ENCODE peak calls at places on chromosomes 2 and 18, in eight cellular contexts. F is neural crest cell, B is cardiac muscle cell, L is right atrium auricular region, N is glutamatergic neuron, W is AG09319, M is natural killer cell, I is omental fat pad. R is an unnamed sample.

GRCh38 chr2:16129716-16130540 is 189.6 kb downstream of the MYCN start:
- DNase-seq in F (no peak), B (no peak), L (no peak), N (no peak), W (no peak), M (no peak), I (no peak), R (no peak)

GRCh38 chr2:216349366-216349765 is 22.9 kb downstream of the MARCHF4 start:
- DNase-seq in F (no peak), B (no peak), L (no peak), N (peak), W (no peak), M (no peak), I (no peak), R (no peak)

GRCh38 chr18:57943723-57944122 is 100.3 kb upstream of the NEDD4L start:
- DNase-seq in F (no peak), B (no peak), L (no peak), N (no peak), W (no peak), M (no peak), I (no peak), R (no peak)

GRCh38 chr2:131037398-131038257 is 55.6 kb downstream of the FAM168B start:
- DNase-seq in F (no peak), B (no peak), L (peak), N (no peak), W (no peak), M (no peak), I (no peak), R (no peak)

GRCh38 chr18:76857476-76857875 is 35.1 kb downstream of the ZNF236 start:
- DNase-seq in F (no peak), B (no peak), L (no peak), N (no peak), W (no peak), M (no peak), I (no peak), R (no peak)

GRCh38 chr2:118197011-118197695 is 108.9 kb downstream of the INSIG2 start:
- DNase-seq in F (no peak), B (peak), L (no peak), N (no peak), W (no peak), M (no peak), I (no peak), R (no peak)

GRCh38 chr18:51110073-51110797 is 80.2 kb downstream of the SMAD4 start:
- DNase-seq in F (peak), B (peak), L (peak), N (peak), W (no peak), M (peak), I (peak), R (peak)

GRCh38 chr18:54672846-54673475 is 81.9 kb downstream of the DYNAP start:
- DNase-seq in F (no peak), B (no peak), L (no peak), N (no peak), W (no peak), M (no peak), I (no peak), R (no peak)

GRCh38 chr2:75309596-75310290 is 110.4 kb upstream of the TACR1 start:
- DNase-seq in F (no peak), B (no peak), L (no peak), N (no peak), W (no peak), M (no peak), I (no peak), R (no peak)

GRCh38 chr2:145012214-145012670 is 492.3 kb upstream of the ZEB2 start:
- DNase-seq in F (no peak), B (peak), L (no peak), N (no peak), W (no peak), M (no peak), I (no peak), R (no peak)

GRCh38 chr2:66153941-66154340 is 281.0 kb upstream of the MEIS1 start:
- DNase-seq in F (no peak), B (no peak), L (no peak), N (no peak), W (no peak), M (no peak), I (no peak), R (no peak)

DNA sequence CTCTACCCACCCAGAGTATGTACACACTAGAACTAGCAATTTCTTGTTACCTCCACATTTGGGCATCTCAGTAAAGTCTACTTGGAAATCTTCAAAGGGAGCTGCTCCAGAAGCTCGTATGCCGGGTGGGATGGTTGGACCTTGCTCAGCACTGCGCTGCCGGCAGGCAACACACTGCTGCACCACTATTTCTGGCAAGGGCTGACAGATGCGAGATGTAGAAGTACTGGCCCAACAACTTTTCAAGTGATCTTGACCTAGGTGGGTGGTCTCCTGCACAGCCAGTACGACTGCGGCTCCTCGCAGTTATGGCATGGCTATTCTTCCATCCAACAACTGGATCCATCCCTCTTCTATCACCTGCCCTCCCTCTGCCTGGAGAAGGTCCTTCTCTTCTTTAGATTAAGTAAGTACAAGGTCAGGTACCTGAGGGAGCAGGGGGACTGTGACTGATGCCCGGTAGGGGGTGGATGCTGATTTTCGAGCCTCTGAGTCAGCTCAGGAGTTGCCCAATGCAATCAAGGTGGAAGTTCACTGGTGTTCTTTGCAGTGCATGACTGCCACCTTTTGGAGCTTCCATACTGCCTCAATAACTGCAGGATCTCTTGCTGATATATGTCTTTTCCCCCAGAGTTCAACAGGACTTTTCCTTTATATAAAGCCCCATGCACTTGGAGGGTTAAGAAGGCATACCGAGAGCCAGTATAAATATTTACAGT is 100.4 kb upstream of the SLC1A4 start:
- DNase-seq in F (no peak), B (peak), L (no peak), N (no peak), W (no peak), M (no peak), I (no peak), R (no peak)
- TF ChIP-seq CTCF in F (peak), B (peak), L (no peak), N (no peak), W (peak), M (no peak), I (no peak), R (peak)

GRCh38 chr2:98936133-98936916 is at the start of gene CRACDL:
- DNase-seq in F (no peak), B (peak), L (no peak), N (peak), W (no peak), M (no peak), I (no peak), R (no peak)
- TF ChIP-seq CTCF in F (no peak), B (no peak), L (no peak), N (no peak), W (no peak), M (no peak), I (no peak), R (peak)

DNA sequence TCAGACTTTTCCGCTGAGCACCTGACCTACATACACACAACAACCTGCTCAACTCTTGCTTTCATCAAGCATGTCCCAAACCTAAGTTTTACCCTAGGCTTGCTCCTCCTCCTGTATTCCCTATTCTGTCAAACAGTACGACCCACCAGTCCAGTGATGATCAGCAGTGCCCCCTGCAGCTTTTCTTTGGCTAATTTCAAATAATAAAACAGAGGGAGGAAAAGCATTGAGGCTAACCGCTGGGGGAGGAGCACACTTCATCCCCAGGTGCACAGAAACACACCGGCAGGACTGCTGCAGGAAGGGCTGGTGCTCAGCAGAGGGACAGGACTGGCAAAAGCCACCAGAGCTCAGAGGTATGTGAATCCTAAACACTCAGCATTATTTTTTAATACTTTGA is 21.2 kb downstream of the E2F6 start:
- DNase-seq in F (no peak), B (no peak), L (no peak), N (no peak), W (no peak), M (no peak), I (no peak), R (no peak)
- TF ChIP-seq CTCF in F (no peak), B (no peak), L (peak), N (no peak), W (no peak), M (no peak), I (no peak), R (peak)

DNA sequence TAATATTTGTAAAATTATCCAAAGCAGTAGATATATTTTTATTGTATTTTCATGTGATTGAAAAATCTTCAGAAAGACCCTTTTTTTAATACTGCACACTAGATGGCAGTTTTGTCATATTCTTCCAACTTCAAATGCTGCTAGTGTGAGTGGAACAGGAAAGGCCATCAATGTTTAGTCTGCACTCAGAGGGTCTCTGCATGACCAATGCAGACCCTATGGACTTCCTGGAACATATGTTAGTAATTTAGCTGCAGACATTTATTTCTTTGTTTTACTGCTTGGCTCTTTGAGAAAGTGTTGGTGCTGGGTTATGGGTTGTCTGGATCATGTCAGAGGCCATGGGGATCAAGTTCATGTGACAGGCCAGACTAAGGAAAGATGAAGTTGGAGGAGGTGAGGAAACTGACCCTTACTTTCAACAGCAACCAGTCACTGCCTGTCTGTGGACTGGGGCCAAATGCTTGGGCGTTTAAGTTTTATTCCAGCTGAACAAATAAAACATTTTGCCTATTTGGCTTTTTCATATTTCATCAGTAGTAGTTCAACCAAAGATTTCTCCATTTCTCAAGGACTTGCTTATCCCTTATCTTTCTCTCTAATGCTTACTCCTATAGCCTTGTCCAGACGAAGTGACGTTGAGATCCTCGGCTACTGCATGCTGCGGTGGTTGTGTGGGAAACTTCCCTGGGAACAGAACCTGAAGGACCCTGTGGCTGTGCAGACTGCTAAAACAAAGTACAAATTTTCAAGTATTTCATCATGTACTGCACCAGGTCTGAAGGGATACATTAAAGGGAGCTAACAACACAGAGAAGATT is 84.8 kb downstream of the VRK2 start:
- DNase-seq in F (no peak), B (peak), L (no peak), N (no peak), W (no peak), M (no peak), I (no peak), R (no peak)
- TF ChIP-seq CTCF in F (peak), B (peak), L (peak), N (no peak), W (peak), M (no peak), I (no peak), R (peak)

DNA sequence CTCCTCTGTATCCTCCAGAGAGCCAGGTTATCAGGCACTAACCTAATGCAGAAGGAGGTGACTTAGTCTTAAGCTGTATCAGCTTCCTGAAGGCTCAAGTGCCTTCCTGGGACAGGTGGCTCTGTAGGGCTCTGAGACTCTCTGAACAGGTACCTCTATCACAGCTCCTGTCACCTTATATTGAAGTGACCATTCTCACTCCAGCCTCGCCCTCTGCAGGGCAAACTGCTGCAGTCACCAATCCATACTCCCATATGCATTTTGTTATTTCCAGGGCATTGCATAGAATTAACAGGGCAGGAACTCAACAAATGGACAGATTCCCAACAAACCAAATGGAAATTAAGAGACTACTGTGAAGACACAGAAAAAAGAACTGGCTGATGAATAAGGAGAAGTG is 203.0 kb upstream of the REV1 start:
- DNase-seq in F (no peak), B (no peak), L (peak), N (no peak), W (no peak), M (no peak), I (no peak), R (no peak)
- TF ChIP-seq CTCF in F (peak), B (no peak), L (no peak), N (no peak), W (no peak), M (no peak), I (no peak), R (no peak)

GRCh38 chr2:172106128-172106961 is 3.6 kb upstream of the DLX2 start:
- DNase-seq in F (peak), B (peak), L (no peak), N (peak), W (no peak), M (peak), I (no peak), R (no peak)
- TF ChIP-seq CTCF in F (peak), B (peak), L (peak), N (peak), W (peak), M (peak), I (no peak), R (peak)

GRCh38 chr18:13912601-13913000 is 2.7 kb downstream of the MC2R start:
- DNase-seq in F (no peak), B (no peak), L (no peak), N (no peak), W (no peak), M (no peak), I (no peak), R (no peak)

GRCh38 chr18:13909141-13909540 is 6.2 kb downstream of the MC2R start:
- DNase-seq in F (no peak), B (no peak), L (no peak), N (no peak), W (no peak), M (no peak), I (no peak), R (no peak)

GRCh38 chr18:13910501-13910900 is 4.8 kb downstream of the MC2R start:
- DNase-seq in F (no peak), B (no peak), L (no peak), N (peak), W (no peak), M (no peak), I (no peak), R (no peak)

GRCh38 chr18:13910986-13911385 is 4.3 kb downstream of the MC2R start:
- DNase-seq in F (no peak), B (no peak), L (no peak), N (no peak), W (no peak), M (no peak), I (no peak), R (no peak)

GRCh38 chr18:13909541-13909940 is 5.8 kb downstream of the MC2R start:
- DNase-seq in F (no peak), B (no peak), L (no peak), N (no peak), W (no peak), M (no peak), I (no peak), R (no peak)
- TF ChIP-seq CTCF in F (no peak), B (no peak), L (no peak), N (no peak), W (no peak), M (no peak), I (no peak), R (no peak)

GRCh38 chr2:108222261-108222660 is 17.5 kb upstream of the SULT1C3 start:
- DNase-seq in F (no peak), B (no peak), L (no peak), N (no peak), W (no peak), M (no peak), I (no peak), R (no peak)

GRCh38 chr2:108220942-108221541 is 18.7 kb upstream of the SULT1C3 start:
- DNase-seq in F (no peak), B (no peak), L (no peak), N (no peak), W (no peak), M (no peak), I (no peak), R (no peak)

GRCh38 chr2:108217211-108217610 is 22.6 kb upstream of the SULT1C3 start:
- DNase-seq in F (no peak), B (peak), L (no peak), N (no peak), W (no peak), M (no peak), I (no peak), R (no peak)

GRCh38 chr2:108220191-108220590 is 19.6 kb upstream of the SULT1C3 start:
- DNase-seq in F (no peak), B (no peak), L (no peak), N (no peak), W (no peak), M (no peak), I (no peak), R (no peak)

GRCh38 chr2:108219688-108220087 is 20.1 kb upstream of the SULT1C3 start:
- DNase-seq in F (no peak), B (no peak), L (no peak), N (no peak), W (no peak), M (no peak), I (no peak), R (no peak)
- TF ChIP-seq CTCF in F (no peak), B (no peak), L (no peak), N (no peak), W (no peak), M (no peak), I (no peak), R (no peak)

R was measured in type B pancreatic cell.